ENCODE peak calls at places on chromosome 5, in eight cellular contexts. One of them, this sample, is unnamed.

GRCh38 chr5:172451771-172452197 is 2.5 kb downstream of the SH3PXD2B start:
- DNase-seq in HCT116: no peak
- DNase-seq in neuronal stem cell: no peak
- DNase-seq in neural progenitor cell: no peak
- DNase-seq in fibroblast of lung: peak
- DNase-seq in GM23248: peak
- DNase-seq in MM.1S: no peak
- DNase-seq in IMR-90: peak
- DNase-seq in this sample: peak

GRCh38 chr5:112709416-112709815 is 28.3 kb upstream of the APC start:
- DNase-seq in neural progenitor cell: no peak
- DNase-seq in IMR-90: no peak
- DNase-seq in HCT116: no peak
- DNase-seq in MM.1S: no peak
- DNase-seq in GM23248: peak
- DNase-seq in neuronal stem cell: no peak
- DNase-seq in fibroblast of lung: peak
- DNase-seq in this sample: no peak

GRCh38 chr5:57468481-57469165 is 14.0 kb downstream of the ACTBL2 start:
- DNase-seq in neural progenitor cell: no peak
- DNase-seq in neuronal stem cell: no peak
- DNase-seq in MM.1S: no peak
- DNase-seq in fibroblast of lung: peak
- DNase-seq in HCT116: no peak
- DNase-seq in GM23248: peak
- DNase-seq in IMR-90: peak
- DNase-seq in this sample: no peak

GRCh38 chr5:131230406-131230805 is 33.4 kb upstream of the CDC42SE2 start:
- DNase-seq in MM.1S: peak
- DNase-seq in neuronal stem cell: no peak
- DNase-seq in neural progenitor cell: peak
- DNase-seq in fibroblast of lung: no peak
- DNase-seq in IMR-90: no peak
- DNase-seq in HCT116: no peak
- DNase-seq in GM23248: no peak
- DNase-seq in this sample: no peak

GRCh38 chr5:119410448-119411170 is 41.7 kb upstream of the HSD17B4 start:
- DNase-seq in MM.1S: no peak
- DNase-seq in HCT116: no peak
- DNase-seq in GM23248: peak
- DNase-seq in neural progenitor cell: no peak
- DNase-seq in IMR-90: no peak
- DNase-seq in fibroblast of lung: no peak
- DNase-seq in neuronal stem cell: no peak
- DNase-seq in this sample: no peak

GRCh38 chr5:581941-582340 is 30.2 kb upstream of the CEP72 start:
- DNase-seq in HCT116: no peak
- DNase-seq in neural progenitor cell: no peak
- DNase-seq in neuronal stem cell: no peak
- DNase-seq in fibroblast of lung: no peak
- DNase-seq in MM.1S: no peak
- DNase-seq in GM23248: no peak
- DNase-seq in IMR-90: no peak
- DNase-seq in this sample: no peak

GRCh38 chr5:71533614-71534013 is 53.5 kb upstream of the MCCC2 start:
- DNase-seq in MM.1S: no peak
- DNase-seq in GM23248: peak
- DNase-seq in neuronal stem cell: no peak
- DNase-seq in fibroblast of lung: peak
- DNase-seq in IMR-90: peak
- DNase-seq in HCT116: peak
- DNase-seq in neural progenitor cell: no peak
- DNase-seq in this sample: peak

GRCh38 chr5:148459669-148460068 is 75.9 kb downstream of the FBXO38 start:
- DNase-seq in neuronal stem cell: no peak
- DNase-seq in IMR-90: no peak
- DNase-seq in HCT116: no peak
- DNase-seq in fibroblast of lung: no peak
- DNase-seq in neural progenitor cell: no peak
- DNase-seq in GM23248: no peak
- DNase-seq in MM.1S: no peak
- DNase-seq in this sample: no peak

GRCh38 chr5:107365355-107366109 is 305.2 kb downstream of the EFNA5 start:
- DNase-seq in neuronal stem cell: no peak
- DNase-seq in neural progenitor cell: no peak
- DNase-seq in MM.1S: no peak
- DNase-seq in IMR-90: no peak
- DNase-seq in HCT116: no peak
- DNase-seq in fibroblast of lung: no peak
- DNase-seq in GM23248: no peak
- DNase-seq in this sample: peak

GRCh38 chr5:72388652-72389051 is 68.5 kb downstream of the PTCD2 start:
- DNase-seq in HCT116: no peak
- DNase-seq in neural progenitor cell: no peak
- DNase-seq in GM23248: peak
- DNase-seq in neuronal stem cell: no peak
- DNase-seq in IMR-90: no peak
- DNase-seq in MM.1S: no peak
- DNase-seq in fibroblast of lung: no peak
- DNase-seq in this sample: no peak

GRCh38 chr5:138448481-138449398 is 9.9 kb downstream of the REEP2 start:
- DNase-seq in neural progenitor cell: no peak
- DNase-seq in neuronal stem cell: no peak
- DNase-seq in GM23248: peak
- DNase-seq in fibroblast of lung: peak
- DNase-seq in MM.1S: no peak
- DNase-seq in IMR-90: peak
- DNase-seq in HCT116: no peak
- DNase-seq in this sample: no peak

GRCh38 chr5:84487963-84488362 is 103.3 kb upstream of the EDIL3 start:
- DNase-seq in neural progenitor cell: no peak
- DNase-seq in MM.1S: no peak
- DNase-seq in IMR-90: peak
- DNase-seq in fibroblast of lung: peak
- DNase-seq in GM23248: peak
- DNase-seq in HCT116: no peak
- DNase-seq in neuronal stem cell: no peak
- DNase-seq in this sample: no peak

GRCh38 chr5:116451905-116452450 is 122.6 kb downstream of the SEMA6A start:
- DNase-seq in IMR-90: no peak
- DNase-seq in GM23248: peak
- DNase-seq in MM.1S: no peak
- DNase-seq in neural progenitor cell: no peak
- DNase-seq in neuronal stem cell: no peak
- DNase-seq in HCT116: no peak
- DNase-seq in fibroblast of lung: no peak
- DNase-seq in this sample: no peak

GRCh38 chr5:115869256-115869655 is 27.5 kb downstream of the AP3S1 start:
- DNase-seq in neuronal stem cell: no peak
- DNase-seq in fibroblast of lung: no peak
- DNase-seq in GM23248: no peak
- DNase-seq in IMR-90: no peak
- DNase-seq in HCT116: no peak
- DNase-seq in neural progenitor cell: no peak
- DNase-seq in MM.1S: no peak
- DNase-seq in this sample: no peak

GRCh38 chr5:134003064-134003956 is 1.5 kb downstream of the VDAC1 start:
- DNase-seq in MM.1S: no peak
- DNase-seq in fibroblast of lung: no peak
- DNase-seq in IMR-90: no peak
- DNase-seq in HCT116: no peak
- DNase-seq in neural progenitor cell: no peak
- DNase-seq in GM23248: peak
- DNase-seq in neuronal stem cell: no peak
- DNase-seq in this sample: peak

GRCh38 chr5:155883966-155884555 is 442.9 kb upstream of the SGCD start:
- DNase-seq in GM23248: peak
- DNase-seq in IMR-90: peak
- DNase-seq in HCT116: no peak
- DNase-seq in neural progenitor cell: peak
- DNase-seq in neuronal stem cell: peak
- DNase-seq in MM.1S: no peak
- DNase-seq in fibroblast of lung: no peak
- DNase-seq in this sample: no peak

GRCh38 chr5:18985397-18985796 is 1002.6 kb downstream of the CDH18 start:
- DNase-seq in IMR-90: no peak
- DNase-seq in neuronal stem cell: peak
- DNase-seq in HCT116: no peak
- DNase-seq in fibroblast of lung: no peak
- DNase-seq in GM23248: no peak
- DNase-seq in MM.1S: no peak
- DNase-seq in neural progenitor cell: peak
- DNase-seq in this sample: peak

DNA sequence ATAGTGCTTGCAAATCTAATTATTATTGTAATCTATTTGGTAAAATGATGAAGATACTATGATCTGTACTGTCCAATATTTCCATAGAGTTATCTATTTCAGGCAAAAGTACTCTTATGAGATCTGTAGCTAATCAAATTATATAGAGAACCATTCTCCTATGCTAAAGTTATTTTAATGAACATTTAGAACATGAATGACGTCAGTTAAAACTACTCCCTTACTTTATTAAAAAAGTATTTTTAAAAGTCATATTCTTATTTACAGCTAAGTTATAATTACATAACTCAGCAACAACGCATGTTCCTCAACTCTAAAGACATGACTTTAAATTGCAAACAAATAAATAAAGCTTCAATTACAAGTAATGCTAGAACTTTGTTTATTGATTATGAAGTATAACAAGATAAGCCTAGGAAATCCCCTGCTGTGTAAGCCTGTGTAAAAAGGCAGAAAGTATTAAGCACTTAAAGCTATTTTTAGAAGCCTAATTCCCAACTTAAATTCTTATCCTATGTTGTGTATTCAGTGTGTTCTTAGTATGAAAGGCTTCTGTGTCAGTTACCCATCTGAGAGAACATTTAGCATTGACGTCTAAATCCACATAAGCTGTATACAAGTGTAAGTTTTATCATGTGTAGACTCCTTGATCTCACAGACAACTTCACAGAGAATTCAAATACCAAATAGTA is 285.7 kb downstream of the HCN1 start:
- DNase-seq in MM.1S: no peak
- DNase-seq in GM23248: no peak
- DNase-seq in fibroblast of lung: no peak
- DNase-seq in neural progenitor cell: no peak
- DNase-seq in IMR-90: peak
- DNase-seq in neuronal stem cell: no peak
- DNase-seq in HCT116: no peak
- DNase-seq in this sample: no peak
- H2AFZ ChIP-seq in MM.1S: no peak
- H2AFZ ChIP-seq in GM23248: no peak
- H2AFZ ChIP-seq in fibroblast of lung: no peak
- H2AFZ ChIP-seq in neural progenitor cell: peak
- H2AFZ ChIP-seq in IMR-90: no peak
- H2AFZ ChIP-seq in neuronal stem cell: no peak
- H2AFZ ChIP-seq in HCT116: peak
- H2AFZ ChIP-seq in this sample: no peak

DNA sequence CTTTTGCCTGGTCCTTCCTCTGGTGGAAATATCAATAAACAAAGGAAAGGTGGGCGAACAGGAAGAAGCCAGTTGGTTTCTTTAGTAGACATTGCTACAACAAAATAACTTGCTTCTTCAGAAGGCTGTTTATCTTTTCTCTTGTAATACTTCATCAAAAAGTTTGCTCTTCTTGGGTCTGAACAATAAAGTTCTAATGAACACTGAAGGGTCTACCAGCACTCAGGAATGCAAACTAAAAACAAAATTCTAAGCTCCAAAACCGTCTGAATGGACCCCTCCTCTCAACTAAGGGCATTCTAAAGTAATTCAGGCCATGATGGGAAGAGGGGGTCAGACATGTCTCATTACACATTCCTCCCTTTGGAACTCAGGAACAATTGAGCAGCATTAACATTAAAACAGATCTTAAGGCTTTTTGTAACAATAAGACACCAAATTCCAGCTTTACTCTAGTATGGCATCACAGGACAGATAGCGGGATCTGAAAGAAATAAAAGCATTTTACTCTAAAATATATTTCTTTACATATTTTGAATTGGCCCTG is 2.3 kb downstream of the TBCA start:
- DNase-seq in MM.1S: no peak
- DNase-seq in GM23248: peak
- DNase-seq in neuronal stem cell: peak
- DNase-seq in IMR-90: no peak
- DNase-seq in HCT116: no peak
- DNase-seq in neural progenitor cell: peak
- DNase-seq in fibroblast of lung: no peak
- DNase-seq in this sample: no peak
- H3K4me2 ChIP-seq in MM.1S: peak
- H3K4me2 ChIP-seq in GM23248: peak
- H3K4me2 ChIP-seq in neuronal stem cell: no peak
- H3K4me2 ChIP-seq in IMR-90: peak
- H3K4me2 ChIP-seq in HCT116: peak
- H3K4me2 ChIP-seq in neural progenitor cell: peak
- H3K4me2 ChIP-seq in fibroblast of lung: peak
- H3K4me2 ChIP-seq in this sample: peak

GRCh38 chr5:73564018-73564417 is 1.4 kb downstream of the ANKRA2 start:
- DNase-seq in IMR-90: no peak
- DNase-seq in fibroblast of lung: peak
- DNase-seq in GM23248: peak
- DNase-seq in neuronal stem cell: no peak
- DNase-seq in HCT116: no peak
- DNase-seq in MM.1S: no peak
- DNase-seq in neural progenitor cell: no peak
- DNase-seq in this sample: no peak
- H2AFZ ChIP-seq in IMR-90: no peak
- H2AFZ ChIP-seq in fibroblast of lung: no peak
- H2AFZ ChIP-seq in GM23248: peak
- H2AFZ ChIP-seq in neuronal stem cell: no peak
- H2AFZ ChIP-seq in HCT116: no peak
- H2AFZ ChIP-seq in MM.1S: no peak
- H2AFZ ChIP-seq in neural progenitor cell: peak
- H2AFZ ChIP-seq in this sample: peak

GRCh38 chr5:32827981-32828380 is 116.9 kb downstream of the NPR3 start:
- DNase-seq in IMR-90: no peak
- DNase-seq in neuronal stem cell: no peak
- DNase-seq in fibroblast of lung: no peak
- DNase-seq in HCT116: no peak
- DNase-seq in GM23248: peak
- DNase-seq in MM.1S: no peak
- DNase-seq in neural progenitor cell: no peak
- DNase-seq in this sample: no peak

GRCh38 chr5:32833621-32834102 is 122.5 kb downstream of the NPR3 start:
- DNase-seq in GM23248: no peak
- DNase-seq in IMR-90: no peak
- DNase-seq in fibroblast of lung: no peak
- DNase-seq in HCT116: no peak
- DNase-seq in neuronal stem cell: no peak
- DNase-seq in MM.1S: no peak
- DNase-seq in neural progenitor cell: no peak
- DNase-seq in this sample: no peak

GRCh38 chr5:32831630-32832029 is 120.5 kb downstream of the NPR3 start:
- DNase-seq in neuronal stem cell: no peak
- DNase-seq in MM.1S: no peak
- DNase-seq in HCT116: no peak
- DNase-seq in neural progenitor cell: no peak
- DNase-seq in fibroblast of lung: no peak
- DNase-seq in GM23248: no peak
- DNase-seq in IMR-90: peak
- DNase-seq in this sample: no peak

GRCh38 chr5:32833127-32833526 is 122.0 kb downstream of the NPR3 start:
- DNase-seq in neural progenitor cell: no peak
- DNase-seq in GM23248: no peak
- DNase-seq in IMR-90: no peak
- DNase-seq in fibroblast of lung: no peak
- DNase-seq in neuronal stem cell: no peak
- DNase-seq in HCT116: no peak
- DNase-seq in MM.1S: no peak
- DNase-seq in this sample: no peak

GRCh38 chr5:32828492-32828891 is 117.4 kb downstream of the NPR3 start:
- DNase-seq in neural progenitor cell: no peak
- DNase-seq in MM.1S: no peak
- DNase-seq in fibroblast of lung: peak
- DNase-seq in HCT116: no peak
- DNase-seq in IMR-90: peak
- DNase-seq in neuronal stem cell: no peak
- DNase-seq in GM23248: peak
- DNase-seq in this sample: peak
- H3K4me2 ChIP-seq in neural progenitor cell: no peak
- H3K4me2 ChIP-seq in MM.1S: no peak
- H3K4me2 ChIP-seq in fibroblast of lung: no peak
- H3K4me2 ChIP-seq in HCT116: no peak
- H3K4me2 ChIP-seq in IMR-90: no peak
- H3K4me2 ChIP-seq in neuronal stem cell: no peak
- H3K4me2 ChIP-seq in GM23248: peak
- H3K4me2 ChIP-seq in this sample: no peak